ENCODE peak calls at places on chromosomes 11 and 22, in eight cellular contexts. X is colonic mucosa, C is heart left ventricle, G is cardiac muscle cell, V is type B pancreatic cell, Q is left ventricle myocardium inferior, F is A549, I is glutamatergic neuron. H is an unnamed sample.

GRCh38 chr22:42461511-42461910 is 29.3 kb upstream of the NFAM1 start:
- DNase-seq in X (no peak), C (no peak), G (no peak), V (no peak), Q (no peak), F (no peak), I (no peak), H (no peak)

GRCh38 chr11:99687320-99687719 is 666.6 kb downstream of the CNTN5 start:
- DNase-seq in X (no peak), C (no peak), G (no peak), V (no peak), Q (no peak), F (no peak), I (no peak), H (no peak)

GRCh38 chr22:49377306-49377705 is 450.4 kb downstream of the BRD1 start:
- DNase-seq in X (no peak), C (no peak), G (no peak), V (peak), Q (no peak), F (no peak), I (no peak), H (no peak)

GRCh38 chr11:64173616-64174355 is 7.9 kb upstream of the MACROD1 start:
- DNase-seq in X (no peak), C (no peak), G (no peak), V (no peak), Q (no peak), F (no peak), I (no peak), H (no peak)

GRCh38 chr11:94793822-94794221 is 25.7 kb downstream of the AMOTL1 start:
- DNase-seq in X (no peak), C (no peak), G (no peak), V (no peak), Q (no peak), F (no peak), I (no peak), H (no peak)

GRCh38 chr22:41050873-41051272 is 41.5 kb upstream of the EP300 start:
- DNase-seq in X (no peak), C (no peak), G (no peak), V (no peak), Q (no peak), F (no peak), I (no peak), H (no peak)

GRCh38 chr11:126334665-126335462 is 20.6 kb upstream of the ST3GAL4 start:
- DNase-seq in X (no peak), C (no peak), G (no peak), V (no peak), Q (no peak), F (no peak), I (no peak), H (no peak)

GRCh38 chr22:37018815-37019308 is 385 bp downstream of the TST start:
- DNase-seq in X (peak), C (peak), G (peak), V (no peak), Q (peak), F (peak), I (peak), H (peak)

GRCh38 chr11:74269161-74269809 is 42.2 kb downstream of the P4HA3 start:
- DNase-seq in X (no peak), C (no peak), G (no peak), V (peak), Q (no peak), F (peak), I (no peak), H (no peak)

GRCh38 chr11:5247479-5248192 is 2.0 kb downstream of the HBG1 start:
- DNase-seq in X (no peak), C (no peak), G (no peak), V (no peak), Q (no peak), F (no peak), I (no peak), H (no peak)

GRCh38 chr11:100247701-100248100 is 439.4 kb upstream of the ARHGAP42 start:
- DNase-seq in X (no peak), C (no peak), G (no peak), V (no peak), Q (no peak), F (no peak), I (no peak), H (no peak)

GRCh38 chr22:41092847-41093371 is 517 bp downstream of the EP300 start:
- DNase-seq in X (peak), C (peak), G (peak), V (no peak), Q (no peak), F (peak), I (peak), H (peak)

GRCh38 chr11:130246270-130246669 is 68.4 kb downstream of the ZBTB44 start:
- DNase-seq in X (no peak), C (no peak), G (no peak), V (no peak), Q (no peak), F (no peak), I (no peak), H (no peak)

GRCh38 chr11:130244851-130245250 is 69.9 kb downstream of the ZBTB44 start:
- DNase-seq in X (no peak), C (no peak), G (no peak), V (no peak), Q (no peak), F (no peak), I (no peak), H (no peak)

GRCh38 chr11:130243816-130244215 is 70.9 kb downstream of the ZBTB44 start:
- DNase-seq in X (no peak), C (no peak), G (no peak), V (no peak), Q (no peak), F (no peak), I (no peak), H (no peak)

GRCh38 chr11:130237282-130238006 is 77.3 kb downstream of the ZBTB44 start:
- DNase-seq in X (no peak), C (no peak), G (no peak), V (no peak), Q (no peak), F (no peak), I (no peak), H (no peak)

GRCh38 chr11:130241697-130242096 is 73.0 kb downstream of the ZBTB44 start:
- DNase-seq in X (no peak), C (no peak), G (no peak), V (no peak), Q (no peak), F (no peak), I (no peak), H (no peak)
- TF ChIP-seq CTCF in X (no peak), C (no peak), G (no peak), V (peak), Q (no peak), F (no peak), I (no peak), H (no peak)

GRCh38 chr11:7630002-7630401 is 43.3 kb downstream of the CYB5R2 start:
- DNase-seq in X (no peak), C (peak), G (no peak), V (no peak), Q (peak), F (no peak), I (no peak), H (no peak)

GRCh38 chr11:7636350-7636749 is 37.0 kb downstream of the CYB5R2 start:
- DNase-seq in X (no peak), C (no peak), G (no peak), V (no peak), Q (no peak), F (no peak), I (no peak), H (no peak)

GRCh38 chr11:7628660-7629059 is 44.6 kb downstream of the CYB5R2 start:
- DNase-seq in X (no peak), C (no peak), G (no peak), V (no peak), Q (no peak), F (no peak), I (no peak), H (no peak)

GRCh38 chr11:7635137-7635536 is 38.2 kb downstream of the CYB5R2 start:
- DNase-seq in X (no peak), C (no peak), G (no peak), V (no peak), Q (peak), F (no peak), I (no peak), H (no peak)

GRCh38 chr11:7632211-7632610 is 41.1 kb downstream of the CYB5R2 start:
- DNase-seq in X (no peak), C (no peak), G (no peak), V (no peak), Q (no peak), F (no peak), I (no peak), H (no peak)
- TF ChIP-seq CTCF in X (no peak), C (no peak), G (no peak), V (no peak), Q (no peak), F (no peak), I (no peak), H (no peak)

GRCh38 chr11:69662021-69662698 is 13.0 kb downstream of the LTO1 start:
- DNase-seq in X (no peak), C (no peak), G (no peak), V (no peak), Q (no peak), F (no peak), I (no peak), H (no peak)
- TF ChIP-seq CTCF in X (no peak), C (no peak), G (peak), V (peak), Q (no peak), F (no peak), I (peak), H (peak)

GRCh38 chr11:110712643-110713468 is 619 bp upstream of the ARHGAP20 start:
- DNase-seq in X (peak), C (peak), G (peak), V (no peak), Q (no peak), F (no peak), I (peak), H (no peak)
- TF ChIP-seq CTCF in X (peak), C (no peak), G (peak), V (no peak), Q (no peak), F (no peak), I (no peak), H (no peak)

DNA sequence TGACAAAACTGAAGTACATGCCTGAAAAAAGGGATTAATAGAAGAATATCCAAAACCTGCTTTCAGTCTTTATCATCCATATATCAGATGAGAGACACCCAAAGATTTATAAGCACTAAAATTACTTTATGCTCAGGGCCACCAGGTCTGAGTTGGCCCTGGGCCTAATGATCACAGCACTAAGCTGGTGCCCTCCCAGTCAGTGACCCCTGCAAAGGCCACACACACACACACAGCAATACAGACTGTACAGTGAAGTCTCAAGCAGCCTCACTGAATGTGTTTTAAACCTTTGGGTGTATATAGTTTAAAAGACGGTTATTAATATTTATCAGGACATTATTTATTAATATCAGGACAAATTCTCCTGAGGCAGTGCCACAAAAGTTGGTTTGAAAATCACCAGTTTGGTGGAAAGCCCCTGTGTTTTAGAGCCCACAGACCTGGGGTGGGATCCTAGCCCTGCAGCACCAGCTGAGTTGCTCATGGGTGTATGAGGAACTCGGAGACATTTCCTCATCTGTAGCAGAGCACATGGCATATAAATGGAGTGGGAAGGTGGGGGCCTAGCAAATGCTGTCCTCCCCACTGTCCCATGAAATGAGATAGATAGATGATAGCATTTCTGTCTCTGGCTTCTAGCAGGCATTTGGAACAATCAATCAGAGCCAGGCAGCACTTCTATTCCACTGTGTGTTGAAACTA is 48.3 kb upstream of the HORMAD2 start:
- DNase-seq in X (no peak), C (no peak), G (no peak), V (no peak), Q (no peak), F (no peak), I (no peak), H (no peak)
- TF ChIP-seq CTCF in X (no peak), C (no peak), G (no peak), V (no peak), Q (no peak), F (no peak), I (no peak), H (no peak)

GRCh38 chr11:90202342-90202741 is 20.5 kb downstream of the CHORDC1 start:
- DNase-seq in X (no peak), C (no peak), G (no peak), V (no peak), Q (no peak), F (no peak), I (no peak), H (no peak)

GRCh38 chr11:90208857-90209256 is 14.0 kb downstream of the CHORDC1 start:
- DNase-seq in X (no peak), C (no peak), G (no peak), V (no peak), Q (no peak), F (no peak), I (no peak), H (no peak)

GRCh38 chr11:90204832-90205646 is 17.8 kb downstream of the CHORDC1 start:
- DNase-seq in X (no peak), C (no peak), G (peak), V (no peak), Q (no peak), F (peak), I (no peak), H (no peak)

GRCh38 chr11:90204407-90204806 is 18.4 kb downstream of the CHORDC1 start:
- DNase-seq in X (no peak), C (no peak), G (no peak), V (no peak), Q (no peak), F (no peak), I (no peak), H (no peak)
- TF ChIP-seq CTCF in X (no peak), C (no peak), G (no peak), V (no peak), Q (no peak), F (no peak), I (no peak), H (no peak)

GRCh38 chr22:22461111-22461510 is 47.4 kb downstream of the ZNF280B start:
- DNase-seq in X (no peak), C (no peak), G (no peak), V (no peak), Q (no peak), F (no peak), I (no peak), H (no peak)
- TF ChIP-seq CTCF in X (no peak), C (no peak), G (no peak), V (no peak), Q (no peak), F (no peak), I (peak), H (no peak)

DNA sequence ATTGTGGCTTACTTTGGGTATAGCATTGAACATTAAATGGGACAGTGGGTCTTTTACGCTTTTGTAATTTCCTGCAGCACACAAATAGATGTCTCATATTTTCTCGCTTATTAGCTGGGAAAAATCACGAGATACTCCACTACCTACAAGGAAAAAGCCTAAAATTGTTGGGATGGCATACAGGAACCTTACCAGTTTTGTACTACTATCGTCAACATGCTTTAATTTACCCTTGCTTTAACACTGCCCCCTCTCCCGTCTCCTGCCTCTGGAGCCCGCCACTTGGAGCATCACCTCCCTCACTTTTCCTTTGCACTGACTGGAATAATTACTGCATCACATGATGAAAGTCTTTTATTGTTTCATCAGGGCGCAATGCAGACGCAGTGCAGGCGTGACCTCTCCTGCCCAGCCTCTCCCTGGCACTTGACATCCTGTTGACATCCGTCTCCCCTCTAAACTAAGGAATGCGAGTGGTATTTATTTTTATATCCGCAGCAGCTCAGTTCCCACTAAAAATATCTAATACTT is 1.0 kb upstream of the FNBP4 start:
- DNase-seq in X (peak), C (peak), G (peak), V (no peak), Q (peak), F (peak), I (peak), H (peak)
- TF ChIP-seq CTCF in X (no peak), C (no peak), G (peak), V (peak), Q (no peak), F (no peak), I (no peak), H (no peak)

DNA sequence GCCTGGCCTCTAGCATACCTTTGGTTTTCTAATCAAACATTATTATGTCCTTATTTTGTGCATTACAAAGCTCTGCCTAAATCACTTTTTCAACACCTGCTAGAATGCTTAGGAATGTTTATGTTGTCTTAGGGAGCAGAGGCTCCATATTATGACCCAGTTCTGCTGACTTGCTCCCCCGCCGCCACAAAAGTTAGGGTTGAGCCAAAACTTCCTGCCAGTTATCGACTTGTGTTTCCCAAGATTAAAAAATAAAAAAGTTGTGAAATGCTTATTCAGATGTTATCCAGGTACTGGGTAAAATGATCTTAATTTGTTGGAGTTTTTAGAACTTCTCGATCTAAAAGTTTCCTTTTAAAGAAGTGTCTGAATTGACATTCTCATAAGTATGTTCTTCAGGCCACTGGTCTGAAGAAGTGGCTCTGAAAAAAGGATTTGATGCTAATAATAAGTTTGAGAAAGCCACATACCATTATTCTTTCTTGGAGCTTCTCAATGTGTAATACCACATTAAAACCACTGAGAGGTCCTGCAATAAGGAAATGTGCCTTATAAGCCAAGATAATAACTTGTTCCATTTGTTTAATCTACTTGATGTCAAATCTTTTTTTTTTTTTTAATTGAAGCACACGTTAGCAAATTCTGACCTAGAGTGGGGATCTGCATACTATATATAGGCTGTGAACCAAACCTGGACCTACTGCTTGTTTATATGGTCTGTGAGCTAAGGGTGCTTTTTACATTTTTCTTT is 2.2 kb downstream of the RNF185 start:
- DNase-seq in X (no peak), C (no peak), G (no peak), V (no peak), Q (no peak), F (no peak), I (no peak), H (no peak)
- TF ChIP-seq CTCF in X (no peak), C (no peak), G (peak), V (no peak), Q (peak), F (no peak), I (no peak), H (no peak)

GRCh38 chr11:104151404-104152204 is 12.3 kb downstream of the PDGFD start:
- DNase-seq in X (no peak), C (no peak), G (no peak), V (no peak), Q (no peak), F (no peak), I (no peak), H (no peak)
- TF ChIP-seq CTCF in X (no peak), C (peak), G (peak), V (peak), Q (peak), F (no peak), I (peak), H (no peak)